ENCODE peak calls at places on chromosomes 7 and 10, in eight cellular contexts. E is A549, G is heart left ventricle, C is Right ventricle myocardium superior, A is neural progenitor cell, F is GM04503, Q is skeletal muscle cell, O is RWPE1. D is an unnamed sample.

GRCh38 chr7:142739927-142740492 is 9.3 kb upstream of the PRSS1 start:
- DNase-seq in E (no peak), G (no peak), C (no peak), A (no peak), F (no peak), Q (no peak), O (no peak), D (peak; percentile 80)

GRCh38 chr10:133258066-133258817 is 18.4 kb downstream of the ADAM8 start:
- DNase-seq in E (no peak), G (peak; percentile 50), C (peak; percentile 56), A (no peak), F (no peak), Q (no peak), O (no peak), D (peak; percentile 79)

GRCh38 chr7:134886353-134887057 is 99.8 kb upstream of the AGBL3 start:
- DNase-seq in E (no peak), G (peak; percentile 62), C (peak; percentile 70), A (no peak), F (peak; percentile 49), Q (no peak), O (no peak), D (no peak)

GRCh38 chr10:124875596-124875995 is 66.3 kb upstream of the ZRANB1 start:
- DNase-seq in E (peak; percentile 39), G (no peak), C (no peak), A (no peak), F (no peak), Q (peak; percentile 1), O (no peak), D (no peak)

GRCh38 chr7:45921381-45921698 is 268 bp upstream of the IGFBP3 start:
- DNase-seq in E (no peak), G (peak; percentile 46), C (peak; percentile 53), A (no peak), F (no peak), Q (no peak), O (no peak), D (no peak)

GRCh38 chr10:121437596-121437995 is 160.6 kb downstream of the FGFR2 start:
- DNase-seq in E (no peak), G (peak; percentile 31), C (peak; percentile 55), A (peak; percentile 41), F (no peak), Q (no peak), O (no peak), D (no peak)

GRCh38 chr10:70283445-70284399 is at the start of gene NPFFR1:
- DNase-seq in E (no peak), G (no peak), C (no peak), A (peak; percentile 81), F (no peak), Q (no peak), O (no peak), D (no peak)

GRCh38 chr10:80051993-80052392 is 26.5 kb upstream of the TMEM254 start:
- DNase-seq in E (no peak), G (no peak), C (no peak), A (no peak), F (no peak), Q (no peak), O (no peak), D (no peak)

GRCh38 chr7:100189061-100189460 is 11.3 kb downstream of the STAG3 start:
- DNase-seq in E (no peak), G (no peak), C (no peak), A (no peak), F (no peak), Q (no peak), O (no peak), D (peak; percentile 50)

GRCh38 chr7:37354661-37355131 is 94.0 kb downstream of the ELMO1 start:
- DNase-seq in E (no peak), G (peak; percentile 90), C (peak; percentile 87), A (no peak), F (no peak), Q (peak; percentile 25), O (no peak), D (no peak)

GRCh38 chr7:159012353-159013069 is 132.2 kb downstream of the VIPR2 start:
- DNase-seq in E (peak; percentile 62), G (peak; percentile 88), C (peak; percentile 89), A (no peak), F (no peak), Q (no peak), O (no peak), D (no peak)

GRCh38 chr7:54967384-54967783 is 51.4 kb upstream of the EGFR start:
- DNase-seq in E (peak; percentile 86), G (no peak), C (no peak), A (no peak), F (no peak), Q (no peak), O (peak; percentile 94), D (no peak)